ENCODE peak calls at places on chromosome 20, in nine cellular contexts. One of them, this sample, is unnamed.

GRCh38 chr20:46056027-46056833 is 27.2 kb downstream of the SLC12A5 start:
- DNase-seq in left ventricle myocardium inferior: no peak
- DNase-seq in spleen: no peak
- DNase-seq in lower leg skin: peak
- DNase-seq in tibial artery: no peak
- DNase-seq in kidney: no peak
- DNase-seq in BE2C: no peak
- DNase-seq in astrocyte: no peak
- DNase-seq in ovary: no peak
- DNase-seq in this sample: no peak

GRCh38 chr20:56391037-56391436 is 978 bp downstream of the AURKA start:
- DNase-seq in spleen: no peak
- DNase-seq in lower leg skin: no peak
- DNase-seq in BE2C: no peak
- DNase-seq in ovary: no peak
- DNase-seq in left ventricle myocardium inferior: no peak
- DNase-seq in astrocyte: no peak
- DNase-seq in kidney: no peak
- DNase-seq in tibial artery: no peak
- DNase-seq in this sample: no peak

GRCh38 chr20:58550661-58551060 is 35.5 kb upstream of the APCDD1L start:
- DNase-seq in astrocyte: peak
- DNase-seq in tibial artery: no peak
- DNase-seq in kidney: no peak
- DNase-seq in left ventricle myocardium inferior: no peak
- DNase-seq in spleen: no peak
- DNase-seq in ovary: no peak
- DNase-seq in lower leg skin: peak
- DNase-seq in BE2C: no peak
- DNase-seq in this sample: peak

GRCh38 chr20:38304845-38305447 is 990 bp downstream of the BPI start:
- DNase-seq in spleen: peak
- DNase-seq in lower leg skin: no peak
- DNase-seq in astrocyte: no peak
- DNase-seq in kidney: no peak
- DNase-seq in ovary: no peak
- DNase-seq in tibial artery: no peak
- DNase-seq in left ventricle myocardium inferior: no peak
- DNase-seq in BE2C: peak
- DNase-seq in this sample: no peak

GRCh38 chr20:4835244-4836177 is 113.8 kb downstream of the PRND start:
- DNase-seq in astrocyte: peak
- DNase-seq in kidney: peak
- DNase-seq in tibial artery: peak
- DNase-seq in ovary: peak
- DNase-seq in spleen: no peak
- DNase-seq in left ventricle myocardium inferior: peak
- DNase-seq in lower leg skin: peak
- DNase-seq in BE2C: no peak
- DNase-seq in this sample: no peak

GRCh38 chr20:13819885-13820645 is 35.2 kb downstream of the NDUFAF5 start:
- DNase-seq in tibial artery: no peak
- DNase-seq in ovary: peak
- DNase-seq in BE2C: peak
- DNase-seq in lower leg skin: no peak
- DNase-seq in left ventricle myocardium inferior: no peak
- DNase-seq in spleen: no peak
- DNase-seq in astrocyte: peak
- DNase-seq in kidney: no peak
- DNase-seq in this sample: no peak

GRCh38 chr20:381581-382290 is 1.2 kb downstream of the TRIB3 start:
- DNase-seq in lower leg skin: peak
- DNase-seq in spleen: peak
- DNase-seq in kidney: peak
- DNase-seq in ovary: peak
- DNase-seq in tibial artery: peak
- DNase-seq in astrocyte: peak
- DNase-seq in left ventricle myocardium inferior: peak
- DNase-seq in BE2C: peak
- DNase-seq in this sample: no peak

GRCh38 chr20:46928580-46929132 is 34.0 kb downstream of the EYA2 start:
- DNase-seq in BE2C: no peak
- DNase-seq in tibial artery: no peak
- DNase-seq in kidney: no peak
- DNase-seq in ovary: no peak
- DNase-seq in astrocyte: no peak
- DNase-seq in spleen: no peak
- DNase-seq in lower leg skin: peak
- DNase-seq in left ventricle myocardium inferior: no peak
- DNase-seq in this sample: no peak

GRCh38 chr20:48489656-48490055 is 338.1 kb downstream of the PREX1 start:
- DNase-seq in BE2C: peak
- DNase-seq in astrocyte: no peak
- DNase-seq in left ventricle myocardium inferior: no peak
- DNase-seq in tibial artery: no peak
- DNase-seq in spleen: no peak
- DNase-seq in ovary: no peak
- DNase-seq in lower leg skin: peak
- DNase-seq in kidney: no peak
- DNase-seq in this sample: no peak

GRCh38 chr20:34984756-34985261 is 29.1 kb downstream of the MYH7B start:
- DNase-seq in ovary: no peak
- DNase-seq in lower leg skin: no peak
- DNase-seq in astrocyte: no peak
- DNase-seq in left ventricle myocardium inferior: peak
- DNase-seq in kidney: peak
- DNase-seq in spleen: no peak
- DNase-seq in tibial artery: no peak
- DNase-seq in BE2C: no peak
- DNase-seq in this sample: no peak

GRCh38 chr20:60470366-60470765 is 512.1 kb downstream of the CDH26 start:
- DNase-seq in astrocyte: no peak
- DNase-seq in spleen: no peak
- DNase-seq in left ventricle myocardium inferior: no peak
- DNase-seq in lower leg skin: no peak
- DNase-seq in BE2C: no peak
- DNase-seq in kidney: no peak
- DNase-seq in tibial artery: no peak
- DNase-seq in ovary: no peak
- DNase-seq in this sample: no peak

GRCh38 chr20:1526896-1527295 is 30.6 kb downstream of the SIRPD start:
- DNase-seq in tibial artery: no peak
- DNase-seq in kidney: no peak
- DNase-seq in astrocyte: no peak
- DNase-seq in left ventricle myocardium inferior: no peak
- DNase-seq in lower leg skin: no peak
- DNase-seq in ovary: no peak
- DNase-seq in spleen: no peak
- DNase-seq in BE2C: no peak
- DNase-seq in this sample: no peak

GRCh38 chr20:7585126-7585679 is 355.1 kb downstream of the HAO1 start:
- DNase-seq in spleen: no peak
- DNase-seq in astrocyte: no peak
- DNase-seq in tibial artery: no peak
- DNase-seq in kidney: no peak
- DNase-seq in lower leg skin: no peak
- DNase-seq in BE2C: no peak
- DNase-seq in left ventricle myocardium inferior: no peak
- DNase-seq in ovary: no peak
- DNase-seq in this sample: no peak

GRCh38 chr20:31894980-31895675 is 24.7 kb downstream of the TTLL9 start:
- DNase-seq in kidney: no peak
- DNase-seq in tibial artery: peak
- DNase-seq in BE2C: no peak
- DNase-seq in astrocyte: peak
- DNase-seq in left ventricle myocardium inferior: peak
- DNase-seq in spleen: no peak
- DNase-seq in ovary: no peak
- DNase-seq in lower leg skin: peak
- DNase-seq in this sample: peak

GRCh38 chr20:43726333-43726732 is 469 bp downstream of the GTSF1L start:
- DNase-seq in spleen: no peak
- DNase-seq in ovary: no peak
- DNase-seq in BE2C: no peak
- DNase-seq in left ventricle myocardium inferior: no peak
- DNase-seq in tibial artery: no peak
- DNase-seq in kidney: no peak
- DNase-seq in astrocyte: no peak
- DNase-seq in lower leg skin: no peak
- DNase-seq in this sample: no peak

GRCh38 chr20:20443509-20443908 is 75.6 kb downstream of the INSM1 start:
- DNase-seq in astrocyte: peak
- DNase-seq in BE2C: no peak
- DNase-seq in ovary: no peak
- DNase-seq in kidney: no peak
- DNase-seq in left ventricle myocardium inferior: no peak
- DNase-seq in lower leg skin: no peak
- DNase-seq in tibial artery: no peak
- DNase-seq in spleen: no peak
- DNase-seq in this sample: no peak

GRCh38 chr20:17427646-17428045 is 103.5 kb downstream of the BFSP1 start:
- DNase-seq in BE2C: no peak
- DNase-seq in left ventricle myocardium inferior: no peak
- DNase-seq in tibial artery: no peak
- DNase-seq in spleen: no peak
- DNase-seq in kidney: no peak
- DNase-seq in lower leg skin: no peak
- DNase-seq in ovary: no peak
- DNase-seq in astrocyte: no peak
- DNase-seq in this sample: no peak

DNA sequence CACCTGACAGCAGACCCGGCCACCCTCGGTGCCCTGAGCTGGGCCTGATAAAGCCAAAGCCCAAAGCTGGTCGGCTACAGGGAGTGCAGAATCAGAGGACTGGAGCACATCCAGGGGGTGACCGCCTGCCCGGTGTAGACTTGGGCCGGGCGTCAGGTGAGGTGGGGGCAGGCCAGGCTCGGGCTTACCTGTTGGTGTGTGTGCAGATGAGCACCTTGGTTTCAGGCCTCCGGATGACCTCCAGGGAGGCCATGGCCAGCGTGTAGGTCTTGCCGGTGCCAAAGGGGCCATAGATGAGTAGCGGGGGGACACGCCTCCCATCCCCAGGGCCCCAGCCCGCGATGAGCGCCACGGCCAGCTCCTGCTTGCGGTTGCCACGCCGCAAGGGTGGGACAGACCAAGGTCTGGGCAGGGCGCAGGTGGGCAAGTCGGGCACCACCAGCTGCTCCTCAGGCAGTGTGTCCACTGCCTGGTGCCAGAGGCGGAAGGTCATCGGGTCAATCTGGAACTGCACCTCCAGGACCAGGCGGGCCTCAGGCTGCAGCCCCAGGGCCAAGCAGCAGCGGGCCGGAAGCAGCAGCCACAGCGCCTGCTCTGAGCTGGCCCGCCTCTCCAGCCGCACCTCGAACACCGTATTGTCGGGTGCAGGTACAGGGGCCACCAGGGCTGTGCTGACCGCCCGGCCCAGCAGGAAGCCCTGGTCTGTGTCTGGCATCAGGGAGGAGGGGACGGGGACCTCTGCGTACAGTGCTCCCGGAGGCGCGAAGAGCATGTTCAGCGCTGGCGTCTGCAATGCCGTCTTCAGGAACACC is 5.7 kb downstream of the HELZ2 start:
- DNase-seq in BE2C: no peak
- DNase-seq in left ventricle myocardium inferior: no peak
- DNase-seq in lower leg skin: no peak
- DNase-seq in tibial artery: no peak
- DNase-seq in ovary: no peak
- DNase-seq in kidney: no peak
- DNase-seq in spleen: peak
- DNase-seq in astrocyte: no peak
- DNase-seq in this sample: no peak
- H3K4me3 ChIP-seq in BE2C: no peak
- H3K4me3 ChIP-seq in left ventricle myocardium inferior: no peak
- H3K4me3 ChIP-seq in lower leg skin: no peak
- H3K4me3 ChIP-seq in tibial artery: no peak
- H3K4me3 ChIP-seq in ovary: no peak
- H3K4me3 ChIP-seq in kidney: no peak
- H3K4me3 ChIP-seq in spleen: peak
- H3K4me3 ChIP-seq in astrocyte: no peak
- H3K4me3 ChIP-seq in this sample: no peak

DNA sequence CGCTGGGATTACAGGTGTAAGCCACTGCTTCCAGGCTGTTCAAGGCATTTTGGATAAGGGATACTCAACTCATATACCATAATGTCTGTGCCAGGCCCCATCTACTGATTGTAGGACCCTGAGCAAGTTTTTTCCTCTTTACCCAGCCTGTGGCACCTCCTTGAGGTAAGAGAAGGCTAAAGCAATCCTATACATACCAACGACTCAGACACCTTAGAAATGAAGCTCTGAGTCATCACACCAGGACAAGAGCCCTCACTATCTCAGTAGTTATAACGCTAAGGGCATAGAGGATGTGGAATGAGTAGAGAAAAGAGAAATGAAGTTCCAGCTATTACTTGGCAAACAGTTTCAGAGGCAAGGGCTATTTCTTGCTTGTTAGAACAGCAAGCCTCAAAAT is 16.9 kb downstream of the NDRG3 start:
- DNase-seq in astrocyte: peak
- DNase-seq in tibial artery: no peak
- DNase-seq in spleen: no peak
- DNase-seq in left ventricle myocardium inferior: no peak
- DNase-seq in ovary: no peak
- DNase-seq in kidney: no peak
- DNase-seq in lower leg skin: no peak
- DNase-seq in BE2C: no peak
- DNase-seq in this sample: no peak
- TF ChIP-seq CTCF in astrocyte: peak
- TF ChIP-seq CTCF in tibial artery: no peak
- TF ChIP-seq CTCF in spleen: no peak
- TF ChIP-seq CTCF in left ventricle myocardium inferior: no peak
- TF ChIP-seq CTCF in ovary: no peak
- TF ChIP-seq CTCF in kidney: no peak
- TF ChIP-seq CTCF in lower leg skin: no peak
- TF ChIP-seq CTCF in BE2C: peak
- TF ChIP-seq CTCF in this sample: no peak

DNA sequence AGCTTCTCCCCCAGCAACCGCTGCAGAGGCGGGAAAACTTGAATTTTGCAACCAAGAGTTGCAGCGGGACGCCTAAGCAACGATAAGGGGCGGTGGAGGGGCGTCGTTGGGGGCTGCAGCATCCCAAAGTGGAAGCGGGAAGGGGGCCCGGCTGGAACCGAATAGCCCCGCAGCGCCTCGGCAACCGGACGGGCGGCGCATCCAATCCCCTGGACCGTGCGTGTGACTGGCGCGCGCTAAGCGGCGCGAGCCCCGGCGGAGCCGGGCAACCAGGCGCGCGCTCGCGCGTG is 670 bp upstream of the PARD6B start:
- DNase-seq in BE2C: no peak
- DNase-seq in kidney: no peak
- DNase-seq in spleen: no peak
- DNase-seq in tibial artery: no peak
- DNase-seq in astrocyte: no peak
- DNase-seq in ovary: no peak
- DNase-seq in lower leg skin: no peak
- DNase-seq in left ventricle myocardium inferior: no peak
- DNase-seq in this sample: no peak
- H3K4me3 ChIP-seq in BE2C: peak
- H3K4me3 ChIP-seq in kidney: peak
- H3K4me3 ChIP-seq in spleen: peak
- H3K4me3 ChIP-seq in tibial artery: peak
- H3K4me3 ChIP-seq in astrocyte: peak
- H3K4me3 ChIP-seq in ovary: peak
- H3K4me3 ChIP-seq in lower leg skin: peak
- H3K4me3 ChIP-seq in left ventricle myocardium inferior: peak
- H3K4me3 ChIP-seq in this sample: peak

GRCh38 chr20:52191132-52191435 is 495 bp downstream of the ZFP64 start:
- DNase-seq in kidney: peak
- DNase-seq in ovary: no peak
- DNase-seq in tibial artery: no peak
- DNase-seq in spleen: no peak
- DNase-seq in lower leg skin: peak
- DNase-seq in astrocyte: peak
- DNase-seq in BE2C: no peak
- DNase-seq in left ventricle myocardium inferior: no peak
- DNase-seq in this sample: no peak
- TF ChIP-seq CTCF in kidney: no peak
- TF ChIP-seq CTCF in ovary: no peak
- TF ChIP-seq CTCF in tibial artery: no peak
- TF ChIP-seq CTCF in spleen: no peak
- TF ChIP-seq CTCF in lower leg skin: no peak
- TF ChIP-seq CTCF in astrocyte: no peak
- TF ChIP-seq CTCF in BE2C: no peak
- TF ChIP-seq CTCF in left ventricle myocardium inferior: no peak
- TF ChIP-seq CTCF in this sample: no peak